ENCODE peak calls at places on chromosomes 5 and 9, in ten cellular contexts. E, K, Q, O, C, M, H, Y, U and X are unnamed samples. For H3K27me3, the result is how much of the 10 kb centered on the place peaks cover.

GRCh38 chr9:76585487-76586459 is 126.8 kb downstream of the GCNT1 start:
- DNase-seq in E (peak), K (no peak), Q (peak), O (peak), C (no peak), M (no peak), H (no peak), Y (no peak), U (no peak), X (no peak)

GRCh38 chr9:33350310-33350709 is 52.1 kb downstream of the AQP7 start:
- DNase-seq in E (peak), K (no peak), Q (no peak), O (no peak), C (no peak), M (peak), H (no peak), Y (no peak), U (no peak), X (peak)

GRCh38 chr5:159899067-159900049 is 16.9 kb upstream of the ADRA1B start:
- DNase-seq in E (no peak), K (no peak), Q (no peak), O (no peak), C (no peak), M (peak), H (no peak), Y (no peak), U (no peak), X (peak)

GRCh38 chr5:147748590-147748989 is 33.9 kb downstream of the JAKMIP2 start:
- DNase-seq in E (no peak), K (no peak), Q (no peak), O (no peak), C (no peak), M (no peak), H (no peak), Y (peak), U (no peak), X (no peak)

GRCh38 chr9:115591584-115591984 is 473.6 kb upstream of the TNC start:
- DNase-seq in E (peak), K (peak), Q (peak), O (peak), C (peak), M (peak), H (peak), Y (peak), U (no peak), X (peak)

GRCh38 chr9:104494808-104495207 is 9.3 kb upstream of the OR13F1 start:
- DNase-seq in E (no peak), K (no peak), Q (no peak), O (no peak), C (no peak), M (no peak), H (no peak), Y (no peak), U (no peak), X (no peak)

GRCh38 chr5:109160468-109160867 is 249.3 kb downstream of the PJA2 start:
- DNase-seq in E (no peak), K (no peak), Q (no peak), O (no peak), C (no peak), M (no peak), H (no peak), Y (no peak), U (no peak), X (no peak)

GRCh38 chr5:66789434-66789833 is 193.2 kb downstream of the MAST4 start:
- DNase-seq in E (no peak), K (no peak), Q (no peak), O (no peak), C (no peak), M (no peak), H (no peak), Y (no peak), U (no peak), X (no peak)

GRCh38 chr5:16671208-16671607 is 54.4 kb upstream of the RETREG1 start:
- DNase-seq in E (no peak), K (no peak), Q (no peak), O (peak), C (no peak), M (no peak), H (peak), Y (no peak), U (no peak), X (no peak)

GRCh38 chr5:178230879-178231735 is 1.5 kb downstream of the PHYKPL start:
- DNase-seq in E (peak), K (no peak), Q (no peak), O (peak), C (peak), M (peak), H (peak), Y (no peak), U (no peak), X (no peak)

GRCh38 chr9:124553738-124554137 is 46.5 kb upstream of the NR5A1 start:
- DNase-seq in E (no peak), K (no peak), Q (no peak), O (no peak), C (no peak), M (peak), H (peak), Y (no peak), U (no peak), X (peak)

GRCh38 chr5:26388946-26389345 is 649.4 kb downstream of the CDH9 start:
- DNase-seq in E (no peak), K (no peak), Q (no peak), O (no peak), C (no peak), M (peak), H (no peak), Y (no peak), U (no peak), X (no peak)

GRCh38 chr9:19665146-19665863 is 123.5 kb downstream of the SLC24A2 start:
- DNase-seq in E (no peak), K (no peak), Q (no peak), O (no peak), C (no peak), M (no peak), H (no peak), Y (no peak), U (no peak), X (no peak)

GRCh38 chr9:12975496-12975895 is 200.7 kb downstream of the LURAP1L start:
- DNase-seq in E (no peak), K (no peak), Q (no peak), O (no peak), C (no peak), M (no peak), H (no peak), Y (no peak), U (no peak), X (no peak)

GRCh38 chr5:143316844-143317631 is 86.4 kb downstream of the NR3C1 start:
- DNase-seq in E (no peak), K (no peak), Q (no peak), O (no peak), C (no peak), M (peak), H (no peak), Y (no peak), U (no peak), X (no peak)

GRCh38 chr5:150377964-150378694 is 20.6 kb downstream of the TCOF1 start:
- DNase-seq in E (peak), K (no peak), Q (no peak), O (no peak), C (no peak), M (peak), H (no peak), Y (no peak), U (no peak), X (peak)

GRCh38 chr5:73369283-73369682 is 79.3 kb downstream of the FOXD1 start:
- DNase-seq in E (no peak), K (no peak), Q (no peak), O (no peak), C (no peak), M (peak), H (no peak), Y (no peak), U (no peak), X (no peak)

GRCh38 chr9:76107487-76107886 is 217.0 kb downstream of the PCSK5 start:
- DNase-seq in E (no peak), K (peak), Q (no peak), O (no peak), C (no peak), M (peak), H (peak), Y (no peak), U (no peak), X (peak)

GRCh38 chr9:87818308-87818707 is 64.4 kb upstream of the SPATA31E1 start:
- DNase-seq in E (no peak), K (no peak), Q (no peak), O (no peak), C (no peak), M (no peak), H (no peak), Y (no peak), U (no peak), X (no peak)

GRCh38 chr9:137639303-137640051 is 20.7 kb downstream of the EHMT1 start:
- DNase-seq in E (no peak), K (no peak), Q (no peak), O (no peak), C (no peak), M (no peak), H (no peak), Y (no peak), U (no peak), X (no peak)

GRCh38 chr5:180070726-180071417 is 687 bp downstream of the RNF130 start:
- DNase-seq in E (peak), K (peak), Q (peak), O (no peak), C (peak), M (peak), H (peak), Y (no peak), U (no peak), X (no peak)

GRCh38 chr9:93865245-93865644 is 89.9 kb downstream of the BARX1 start:
- DNase-seq in E (no peak), K (no peak), Q (no peak), O (no peak), C (no peak), M (no peak), H (no peak), Y (no peak), U (peak), X (no peak)

GRCh38 chr5:134864707-134865106 is 9.5 kb upstream of the TXNDC15 start:
- DNase-seq in E (no peak), K (no peak), Q (no peak), O (no peak), C (no peak), M (no peak), H (no peak), Y (no peak), U (peak), X (no peak)

GRCh38 chr5:142320851-142321560 is 3.8 kb downstream of the SPRY4 start:
- DNase-seq in E (no peak), K (no peak), Q (no peak), O (no peak), C (no peak), M (peak), H (no peak), Y (no peak), U (no peak), X (no peak)

GRCh38 chr5:59768204-59769040 is 125.1 kb downstream of the PDE4D start:
- DNase-seq in E (peak), K (peak), Q (peak), O (peak), C (peak), M (peak), H (peak), Y (peak), U (peak), X (no peak)

GRCh38 chr5:35789732-35790461 is 66.8 kb upstream of the IL7R start:
- DNase-seq in E (no peak), K (no peak), Q (no peak), O (no peak), C (no peak), M (peak), H (no peak), Y (no peak), U (no peak), X (no peak)

GRCh38 chr9:92954078-92954861 is 6.9 kb downstream of the FGD3 start:
- DNase-seq in E (no peak), K (no peak), Q (peak), O (no peak), C (peak), M (peak), H (peak), Y (no peak), U (peak), X (no peak)

GRCh38 chr9:71286146-71286545 is 164.7 kb upstream of the TRPM3 start:
- DNase-seq in E (no peak), K (no peak), Q (no peak), O (no peak), C (no peak), M (no peak), H (no peak), Y (no peak), U (no peak), X (no peak)

DNA sequence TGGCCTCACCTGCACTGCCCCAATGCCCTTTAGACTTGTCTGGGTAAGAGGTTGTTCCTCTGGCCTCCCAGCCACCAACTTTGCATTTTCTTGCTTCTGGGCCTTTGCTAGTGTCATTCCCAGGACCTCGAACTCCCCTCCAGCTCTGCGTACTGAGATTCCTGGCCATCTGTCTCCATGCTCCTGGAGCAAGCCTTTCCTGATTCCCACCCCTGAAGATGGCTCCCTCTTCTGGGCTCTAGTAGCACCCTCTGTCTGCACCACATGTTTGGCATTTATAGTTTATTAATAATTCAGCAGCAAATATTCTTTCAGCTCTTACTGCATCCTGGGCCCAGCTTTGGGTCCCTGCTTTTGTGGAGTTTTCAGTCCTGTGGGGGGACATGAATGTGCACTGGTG is 14.9 kb downstream of the FAM163B start:
- DNase-seq in E (no peak), K (no peak), Q (no peak), O (no peak), C (no peak), M (no peak), H (no peak), Y (no peak), U (no peak), X (no peak)
- H3K27me3 ChIP-seq in E (under half), K (half or more), Q (under half), O (under half), C (under half), M (under half), H (under half), Y (under half), U (under half), X (under half)

DNA sequence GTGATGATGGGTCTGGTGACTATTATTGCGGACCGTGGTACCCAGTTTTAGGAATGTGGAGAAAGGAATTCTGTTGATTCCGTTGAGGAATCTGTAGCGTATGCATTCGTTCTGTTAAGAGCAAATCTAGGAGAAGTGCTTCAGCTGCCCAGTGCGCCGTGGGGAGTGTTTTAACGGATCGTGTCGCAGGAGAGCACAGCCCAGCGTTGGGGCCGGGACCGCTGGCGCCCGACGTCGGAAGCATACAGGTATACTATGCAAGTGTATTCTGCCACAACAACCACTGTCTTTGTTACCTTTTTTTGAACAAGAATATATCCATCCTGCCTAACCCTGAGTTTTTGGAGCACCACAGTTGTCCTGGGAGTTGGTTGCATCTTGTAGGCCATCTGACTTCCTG is 42.7 kb downstream of the TENT4A start:
- DNase-seq in E (no peak), K (no peak), Q (no peak), O (no peak), C (no peak), M (no peak), H (no peak), Y (no peak), U (peak), X (no peak)
- TF ChIP-seq CTCF in E (no peak), K (no peak), Q (no peak), O (no peak), C (no peak), M (no peak), H (no peak), Y (no peak), U (no peak), X (no peak)

DNA sequence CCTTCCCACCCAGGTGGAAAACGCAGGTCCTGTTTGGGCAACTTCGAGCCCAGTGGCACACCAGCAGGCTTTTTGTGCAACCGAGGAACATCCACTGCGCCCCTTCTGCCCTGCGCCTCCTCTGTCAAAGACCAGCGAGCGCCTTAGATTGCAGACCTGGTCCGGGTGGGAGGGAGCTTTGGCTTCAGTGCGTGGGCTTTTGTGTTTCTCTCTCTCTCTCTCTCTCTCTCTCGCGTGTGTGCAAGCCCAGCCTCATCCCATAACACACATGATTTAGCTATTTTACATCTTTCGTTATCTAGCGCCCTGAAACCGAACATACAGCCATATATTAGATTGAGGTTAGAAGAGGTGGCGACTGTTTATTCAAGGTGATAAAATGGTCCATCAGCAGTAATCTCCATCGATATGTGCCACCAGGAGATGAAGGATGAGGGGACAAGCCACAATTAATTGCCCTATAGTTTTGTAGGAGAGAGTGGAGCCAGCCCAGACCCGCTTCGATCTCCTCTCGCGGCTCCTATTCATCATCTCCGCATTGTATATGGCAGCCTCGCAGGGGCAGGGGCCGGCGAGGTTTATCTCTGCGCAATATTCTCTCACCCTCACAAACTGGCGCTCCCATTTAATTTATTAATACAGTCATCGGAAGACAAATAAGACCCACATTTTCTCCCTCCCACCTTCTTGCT is 5.3 kb downstream of the PRDM6 start:
- DNase-seq in E (peak), K (no peak), Q (no peak), O (no peak), C (no peak), M (no peak), H (no peak), Y (no peak), U (no peak), X (no peak)
- H3K4me3 ChIP-seq in E (peak), K (peak), Q (no peak), O (no peak), C (no peak), M (peak), H (no peak), Y (peak), U (peak), X (no peak)

GRCh38 chr5:10555134-10555733 is 8.6 kb upstream of the ANKRD33B start:
- DNase-seq in E (peak), K (no peak), Q (no peak), O (no peak), C (no peak), M (peak), H (no peak), Y (no peak), U (no peak), X (peak)
- H3K27me3 ChIP-seq in E (under half), K (under half), Q (under half), O (under half), C (under half), M (under half), H (under half), Y (under half), U (under half), X (under half)

DNA sequence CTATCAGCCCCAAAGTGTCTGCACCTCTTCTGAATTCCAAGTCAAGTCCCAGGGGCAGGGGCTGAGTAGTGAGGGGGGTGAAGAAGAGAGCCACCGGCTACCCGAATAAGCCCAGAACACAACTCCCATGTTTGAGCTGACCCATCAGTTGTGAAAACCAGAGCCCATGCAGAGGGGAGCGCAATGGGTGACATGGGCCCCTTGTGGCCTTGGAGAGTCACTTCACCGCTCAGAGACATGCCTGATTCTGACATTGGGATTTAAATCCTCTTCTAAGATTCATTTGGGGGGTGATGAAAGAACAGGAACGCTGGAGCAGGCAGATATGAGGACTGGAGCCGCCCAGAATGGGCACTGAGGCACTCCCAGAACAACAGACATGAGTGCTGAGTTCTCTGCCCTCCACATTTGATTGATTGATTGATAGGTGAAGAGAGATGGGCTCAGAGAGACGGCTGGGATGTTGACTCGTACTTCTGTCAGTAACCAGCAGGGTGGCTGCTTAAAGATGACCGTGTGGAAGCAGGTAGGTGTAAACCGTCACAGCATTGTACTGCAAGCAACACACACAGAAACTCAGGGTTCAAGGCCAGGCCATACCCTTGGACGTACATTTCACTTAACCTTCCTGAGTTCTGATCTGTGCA is 74.3 kb downstream of the GPR21 start:
- DNase-seq in E (no peak), K (no peak), Q (no peak), O (no peak), C (no peak), M (no peak), H (no peak), Y (no peak), U (no peak), X (no peak)
- TF ChIP-seq CTCF in E (no peak), K (no peak), Q (no peak), O (no peak), C (no peak), M (no peak), H (no peak), Y (no peak), U (no peak), X (no peak)

GRCh38 chr5:1493941-1494340 is 29.8 kb downstream of the LPCAT1 start:
- DNase-seq in E (no peak), K (no peak), Q (no peak), O (no peak), C (no peak), M (no peak), H (peak), Y (no peak), U (no peak), X (no peak)
- H3K4me3 ChIP-seq in E (no peak), K (no peak), Q (no peak), O (no peak), C (no peak), M (no peak), H (no peak), Y (no peak), U (no peak), X (no peak)